ENCODE peak calls at places on chromosomes 16 and 17, in four cellular contexts. X, T, N and V are unnamed samples.

GRCh38 chr17:66667090-66667489 is 167.8 kb upstream of the CACNG5 start:
- DNase-seq in X (no peak), T (no peak), N (no peak), V (no peak)

GRCh38 chr17:73595068-73595865 is 49.0 kb downstream of the SDK2 start:
- DNase-seq in X (no peak), T (peak), N (peak), V (peak)

GRCh38 chr16:85652431-85653221 is 36.1 kb downstream of the GINS2 start:
- DNase-seq in X (peak), T (peak), N (peak), V (no peak)

GRCh38 chr17:32551186-32551955 is 64.6 kb downstream of the CDK5R1 start:
- DNase-seq in X (no peak), T (no peak), N (no peak), V (peak)

GRCh38 chr16:14501331-14502255 is 128.5 kb downstream of the PARN start:
- DNase-seq in X (peak), T (peak), N (peak), V (peak)

GRCh38 chr16:87713469-87714229 is 52.1 kb downstream of the KLHDC4 start:
- DNase-seq in X (no peak), T (no peak), N (no peak), V (no peak)

GRCh38 chr16:73031155-73031866 is 16.6 kb downstream of the ZFHX3 start:
- DNase-seq in X (no peak), T (no peak), N (no peak), V (no peak)

GRCh38 chr17:70655179-70655578 is 485.8 kb downstream of the KCNJ2 start:
- DNase-seq in X (no peak), T (no peak), N (no peak), V (no peak)

GRCh38 chr17:80969674-80970043 is 22.0 kb upstream of the CHMP6 start:
- DNase-seq in X (no peak), T (no peak), N (no peak), V (no peak)

GRCh38 chr16:55645986-55646385 is 9.8 kb upstream of the SLC6A2 start:
- DNase-seq in X (no peak), T (no peak), N (no peak), V (no peak)

GRCh38 chr17:80529904-80530292 is 14.7 kb upstream of the RPTOR start:
- DNase-seq in X (no peak), T (no peak), N (no peak), V (no peak)

GRCh38 chr17:78986048-78986648 is 6.4 kb upstream of the LGALS3BP start:
- DNase-seq in X (no peak), T (no peak), N (peak), V (peak)

GRCh38 chr17:12979826-12980500 is 37.9 kb downstream of the ELAC2 start:
- DNase-seq in X (no peak), T (no peak), N (no peak), V (no peak)

GRCh38 chr17:54968954-54969400 is 412 bp downstream of the STXBP4 start:
- DNase-seq in X (no peak), T (peak), N (no peak), V (peak)

GRCh38 chr16:81610144-81610842 is 165.7 kb downstream of the CMIP start:
- DNase-seq in X (peak), T (no peak), N (peak), V (no peak)

GRCh38 chr16:1458336-1458976 is 14.1 kb upstream of the CCDC154 start:
- DNase-seq in X (no peak), T (no peak), N (no peak), V (no peak)

GRCh38 chr17:80831481-80831880 is 160.2 kb upstream of the CHMP6 start:
- DNase-seq in X (no peak), T (no peak), N (no peak), V (no peak)

GRCh38 chr17:12665263-12666210 is at the start of gene MYOCD:
- DNase-seq in X (peak), T (peak), N (peak), V (no peak)

GRCh38 chr16:11783319-11784047 is 13.6 kb downstream of the ZC3H7A start:
- DNase-seq in X (no peak), T (no peak), N (no peak), V (peak)

GRCh38 chr17:47982091-47982617 is 11.2 kb downstream of the CDK5RAP3 start:
- DNase-seq in X (no peak), T (no peak), N (no peak), V (no peak)